ENCODE peak calls at places on chromosome X, in five cellular contexts. D, H, T, J and I are unnamed samples.

GRCh38 chrX:118730500-118731247 is 3.3 kb downstream of the IL13RA1 start:
- DNase-seq in D (no peak), H (peak; percentile 70), T (no peak), J (no peak), I (no peak)

GRCh38 chrX:50200907-50201306 is at the start of gene AKAP4:
- DNase-seq in D (no peak), H (no peak), T (no peak), J (no peak), I (no peak)

GRCh38 chrX:10401239-10401638 is 219.1 kb downstream of the MID1 start:
- DNase-seq in D (no peak), H (no peak), T (no peak), J (no peak), I (no peak)

GRCh38 chrX:125333583-125333982 is 13.9 kb downstream of the TEX13C start:
- DNase-seq in D (no peak), H (no peak), T (no peak), J (no peak), I (no peak)

GRCh38 chrX:69186651-69187050 is 21.4 kb upstream of the PJA1 start:
- DNase-seq in D (no peak), H (no peak), T (no peak), J (no peak), I (no peak)

GRCh38 chrX:38126179-38126578 is 94.5 kb downstream of the SRPX start:
- DNase-seq in D (no peak), H (no peak), T (no peak), J (no peak), I (no peak)

GRCh38 chrX:131830400-131831184 is 192.5 kb upstream of the STK26 start:
- DNase-seq in D (peak; percentile 64), H (peak; percentile 92), T (peak; percentile 85), J (peak; percentile 64), I (peak; percentile 66)

GRCh38 chrX:131727778-131728177 is 183.9 kb downstream of the OR13H1 start:
- DNase-seq in D (no peak), H (no peak), T (no peak), J (no peak), I (no peak)

GRCh38 chrX:47772764-47773163 is 63.9 kb upstream of the ZNF81 start:
- DNase-seq in D (no peak), H (no peak), T (no peak), J (no peak), I (no peak)

GRCh38 chrX:128310912-128311311 is 258.7 kb upstream of the ACTRT1 start:
- DNase-seq in D (no peak), H (no peak), T (no peak), J (no peak), I (no peak)

GRCh38 chrX:149453030-149453429 is 52.1 kb downstream of the IDS start:
- DNase-seq in D (no peak), H (peak; percentile 33), T (peak; percentile 8), J (no peak), I (no peak)

GRCh38 chrX:116317409-116317808 is 119.0 kb upstream of the SLC6A14 start:
- DNase-seq in D (peak; percentile 14), H (peak; percentile 53), T (no peak), J (no peak), I (no peak)

GRCh38 chrX:11733614-11734013 is 24.4 kb upstream of the MSL3 start:
- DNase-seq in D (no peak), H (no peak), T (no peak), J (no peak), I (no peak)

GRCh38 chrX:37672563-37672962 is 13.0 kb upstream of the XK start:
- DNase-seq in D (no peak), H (no peak), T (no peak), J (no peak), I (no peak)

GRCh38 chrX:23822397-23822796 is 39.4 kb downstream of the SAT1 start:
- DNase-seq in D (no peak), H (peak; percentile 36), T (no peak), J (no peak), I (no peak)

GRCh38 chrX:17082831-17083230 is 136.4 kb downstream of the REPS2 start:
- DNase-seq in D (no peak), H (no peak), T (peak; percentile 0), J (no peak), I (no peak)

GRCh38 chrX:92351531-92351930 is 572.4 kb downstream of the PCDH11X start:
- DNase-seq in D (no peak), H (no peak), T (no peak), J (no peak), I (no peak)

GRCh38 chrX:74923942-74924448 is 1.3 kb downstream of the NEXMIF start:
- DNase-seq in D (no peak), H (peak; percentile 1), T (no peak), J (peak; percentile 28), I (peak; percentile 1)

GRCh38 chrX:1511829-1512228 is 25.2 kb downstream of the P2RY8 start:
- DNase-seq in D (no peak), H (no peak), T (no peak), J (no peak), I (no peak)

GRCh38 chrX:124018031-124018430 is 56.5 kb downstream of the STAG2 start:
- DNase-seq in D (no peak), H (peak; percentile 20), T (no peak), J (no peak), I (no peak)

GRCh38 chrX:154028502-154029184 is 8.9 kb upstream of the IRAK1 start:
- DNase-seq in D (no peak), H (no peak), T (no peak), J (no peak), I (no peak)

GRCh38 chrX:134840370-134840769 is 150.4 kb upstream of the SMIM10 start:
- DNase-seq in D (no peak), H (no peak), T (no peak), J (no peak), I (no peak)

GRCh38 chrX:75115707-75116413 is 40.2 kb downstream of the ABCB7 start:
- DNase-seq in D (no peak), H (no peak), T (no peak), J (no peak), I (no peak)

GRCh38 chrX:34467437-34467836 is 189.6 kb downstream of the TMEM47 start:
- DNase-seq in D (no peak), H (peak; percentile 1), T (no peak), J (no peak), I (no peak)

GRCh38 chrX:132184871-132185270 is 34.4 kb downstream of the RAP2C start:
- DNase-seq in D (no peak), H (peak; percentile 53), T (no peak), J (no peak), I (no peak)

GRCh38 chrX:45769919-45770582 is 569.4 kb upstream of the DIPK2B start:
- DNase-seq in D (peak; percentile 62), H (peak; percentile 87), T (no peak), J (peak; percentile 76), I (no peak)

GRCh38 chrX:150044556-150044955 is 106.3 kb upstream of the EOLA2 start:
- DNase-seq in D (no peak), H (peak; percentile 32), T (no peak), J (no peak), I (no peak)

GRCh38 chrX:39335447-39336235 is 534.4 kb downstream of the MID1IP1 start:
- DNase-seq in D (no peak), H (no peak), T (no peak), J (no peak), I (no peak)

DNA sequence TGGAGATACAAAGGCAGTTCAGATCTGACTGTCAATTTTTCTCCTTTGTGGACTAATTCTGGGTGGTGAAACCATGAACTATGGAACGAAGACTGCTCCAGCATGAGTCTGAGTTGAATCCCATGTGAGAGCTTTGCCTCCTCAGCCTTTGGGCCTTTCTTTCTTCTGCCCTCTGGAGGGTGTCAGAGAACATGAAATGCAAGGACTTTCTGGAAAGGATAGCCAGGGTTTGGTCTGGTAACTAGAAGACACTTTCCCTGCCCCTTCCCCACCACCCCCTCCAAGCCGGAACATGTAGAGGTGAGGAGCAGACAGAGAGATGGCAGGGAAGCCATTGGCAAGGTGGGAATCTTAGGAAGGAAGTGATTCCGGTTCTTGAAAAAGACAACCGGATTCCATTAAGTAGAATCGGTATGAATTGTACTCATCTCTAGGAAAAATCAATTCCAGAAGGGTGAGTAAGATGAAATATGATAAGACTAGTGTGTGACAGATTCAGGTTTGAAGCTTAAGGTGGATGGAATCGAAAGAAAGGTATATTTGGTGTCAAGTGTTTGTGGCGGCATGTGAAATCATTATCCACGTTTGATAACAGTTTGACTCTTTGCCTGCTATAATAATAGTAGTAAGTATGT is 19.0 kb downstream of the FHL1 start:
- DNase-seq in D (no peak), H (peak; percentile 58), T (no peak), J (no peak), I (no peak)
- H3K4me1 ChIP-seq in D (peaks cover 3% of the 10 kb centered on the region), H (peaks cover 72% of the 10 kb centered on the region), T (no peaks in the 10 kb centered on the region), J (no peaks in the 10 kb centered on the region), I (peaks cover 1% of the 10 kb centered on the region)

GRCh38 chrX:109667986-109668385 is 43.0 kb upstream of the KCNE5 start:
- DNase-seq in D (no peak), H (no peak), T (no peak), J (no peak), I (no peak)

DNA sequence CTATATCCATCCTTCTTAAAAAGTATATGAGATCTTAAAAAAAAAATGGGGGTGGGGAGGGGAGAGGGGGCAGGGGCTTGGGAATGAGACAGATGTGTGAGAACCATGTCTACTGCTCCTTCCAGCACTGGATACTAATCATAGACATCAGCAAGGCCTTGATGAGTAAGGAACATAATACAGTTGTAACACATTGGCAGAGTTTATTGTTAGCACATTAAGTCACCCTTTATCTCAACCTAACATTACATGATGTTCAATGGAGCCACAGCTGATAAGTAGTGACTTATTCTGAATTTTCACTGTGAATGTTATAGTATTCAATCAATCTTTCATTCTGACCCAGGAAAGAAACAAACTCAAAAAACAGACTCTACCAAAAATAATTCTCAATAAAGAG is 47.3 kb upstream of the KCNE5 start:
- DNase-seq in D (no peak), H (no peak), T (no peak), J (no peak), I (no peak)
- H3K27me3 ChIP-seq in D (peaks cover 17% of the 10 kb centered on the region), H (no peaks in the 10 kb centered on the region), T (no peaks in the 10 kb centered on the region), J (no peaks in the 10 kb centered on the region), I (no peaks in the 10 kb centered on the region)

GRCh38 chrX:19747672-19748610 is 139.5 kb downstream of the SH3KBP1 start:
- DNase-seq in D (peak; percentile 18), H (no peak), T (no peak), J (no peak), I (no peak)
- H3K4me3 ChIP-seq in D (no peak overlapping the region), H (no peak overlapping the region), T (no peak overlapping the region), J (no peak overlapping the region), I (no peak overlapping the region)

GRCh38 chrX:130093271-130093670 is 17.0 kb downstream of the ELF4 start:
- DNase-seq in D (no peak), H (no peak), T (no peak), J (no peak), I (no peak)
- H3K4me1 ChIP-seq in D (no peaks in the 10 kb centered on the region), H (peaks cover 4% of the 10 kb centered on the region), T (no peaks in the 10 kb centered on the region), J (no peaks in the 10 kb centered on the region), I (peaks cover 2% of the 10 kb centered on the region)